ENCODE peak calls at places on chromosomes 16 and 17, in ten cellular contexts. P is stimulated activated CD4-positive, alpha-beta T cell treated with anti-CD3 and anti-CD28 coated beads, Interleukin-4, amount 100 ng/mL, for 1 hour; C is NCI-H524; K is stimulated activated CD8-positive, alpha-beta memory T cell treated with anti-CD3 and anti-CD28 coated beads, Interleukin-12 subunit alpha, Interleukin-12 subunit beta, amount 100 ng/mL, for 4 hours; D is ecto neural progenitor cell; O is activated CD4-positive, alpha-beta T cell treated with anti-CD3 and anti-CD28 coated beads, Interleukin-2, amount 50 U/mL, for 1 hour; V is ACHN; E is smooth muscle cell of the brain vasculature; X is NCI-H1092; B is K562. F is an unnamed sample.
A peak's percentile ranks its signal among the peaks of the same experiment; 100 is the strongest.

GRCh38 chr16:87050142-87050541 is 267.1 kb downstream of the C16orf95 start:
- DNase-seq in P (no peak), C (no peak), K (no peak), D (no peak), O (no peak), V (no peak), E (no peak), X (no peak), B (no peak), F (no peak)

GRCh38 chr16:86901483-86901882 is 323.1 kb downstream of the FOXL1 start:
- DNase-seq in P (no peak), C (no peak), K (no peak), D (no peak), O (no peak), V (no peak), E (no peak), X (no peak), B (no peak), F (no peak)

GRCh38 chr16:85652431-85653221 is 36.1 kb downstream of the GINS2 start:
- DNase-seq in P (no peak), C (peak; percentile 93), K (no peak), D (peak; percentile 84), O (no peak), V (peak; percentile 24), E (no peak), X (no peak), B (peak; percentile 84), F (no peak)

GRCh38 chr16:83206426-83206825 is 579.7 kb downstream of the CDH13 start:
- DNase-seq in P (no peak), C (no peak), K (no peak), D (no peak), O (no peak), V (no peak), E (no peak), X (no peak), B (no peak), F (no peak)

GRCh38 chr16:68094614-68094934 is 9.4 kb downstream of the NFATC3 start:
- DNase-seq in P (no peak), C (no peak), K (no peak), D (no peak), O (no peak), V (no peak), E (no peak), X (no peak), B (no peak), F (no peak)

GRCh38 chr16:23317266-23317661 is 15.2 kb downstream of the SCNN1B start:
- DNase-seq in P (no peak), C (no peak), K (no peak), D (no peak), O (no peak), V (no peak), E (no peak), X (peak; percentile 85), B (no peak), F (no peak)

GRCh38 chr16:81855552-81856153 is 76.6 kb downstream of the PLCG2 start:
- DNase-seq in P (no peak), C (no peak), K (no peak), D (no peak), O (no peak), V (no peak), E (no peak), X (no peak), B (no peak), F (no peak)

GRCh38 chr16:84607694-84608093 is 10.2 kb downstream of the COTL1 start:
- DNase-seq in P (no peak), C (no peak), K (no peak), D (no peak), O (no peak), V (no peak), E (no peak), X (no peak), B (no peak), F (no peak)

GRCh38 chr17:22507823-22508222 is 815.5 kb downstream of the KCNJ18 start:
- DNase-seq in P (no peak), C (no peak), K (no peak), D (peak; percentile 8), O (no peak), V (peak; percentile 42), E (no peak), X (no peak), B (no peak), F (no peak)

GRCh38 chr16:4064950-4065352 is 51.3 kb downstream of the ADCY9 start:
- DNase-seq in P (peak; percentile 13), C (no peak), K (no peak), D (no peak), O (peak; percentile 11), V (no peak), E (no peak), X (no peak), B (no peak), F (peak; percentile 16)

GRCh38 chr16:63289834-63290460 is 1253.7 kb upstream of the CDH8 start:
- DNase-seq in P (no peak), C (no peak), K (no peak), D (peak; percentile 62), O (no peak), V (peak; percentile 73), E (no peak), X (peak; percentile 9), B (peak; percentile 14), F (no peak)

GRCh38 chr16:17277981-17278381 is 192.8 kb downstream of the XYLT1 start:
- DNase-seq in P (peak; percentile 8), C (peak; percentile 10), K (no peak), D (no peak), O (no peak), V (no peak), E (no peak), X (no peak), B (no peak), F (no peak)

GRCh38 chr16:57998484-57998883 is 2.0 kb downstream of the ZNF319 start:
- DNase-seq in P (peak; percentile 43), C (no peak), K (peak; percentile 30), D (no peak), O (peak; percentile 43), V (no peak), E (no peak), X (no peak), B (no peak), F (peak; percentile 33)

GRCh38 chr16:66908762-66909559 is 9.7 kb downstream of the CDH16 start:
- DNase-seq in P (no peak), C (no peak), K (no peak), D (no peak), O (no peak), V (no peak), E (no peak), X (no peak), B (no peak), F (no peak)

GRCh38 chr17:69046130-69046807 is 14.5 kb downstream of the ABCA9 start:
- DNase-seq in P (no peak), C (no peak), K (no peak), D (no peak), O (no peak), V (no peak), E (no peak), X (no peak), B (no peak), F (no peak)

GRCh38 chr16:29894352-29894751 is 5.0 kb downstream of the SEZ6L2 start:
- DNase-seq in P (no peak), C (no peak), K (no peak), D (no peak), O (no peak), V (no peak), E (no peak), X (no peak), B (no peak), F (no peak)

GRCh38 chr17:52170963-52171572 is 12.6 kb upstream of the CA10 start:
- DNase-seq in P (no peak), C (peak; percentile 39), K (no peak), D (peak; percentile 54), O (no peak), V (peak; percentile 52), E (no peak), X (peak; percentile 34), B (no peak), F (no peak)

GRCh38 chr17:64387545-64388171 is 3.0 kb downstream of the PECAM1 start:
- DNase-seq in P (no peak), C (no peak), K (no peak), D (no peak), O (no peak), V (no peak), E (no peak), X (no peak), B (peak; percentile 33), F (no peak)

GRCh38 chr17:66580178-66580577 is 254.7 kb upstream of the CACNG5 start:
- DNase-seq in P (no peak), C (no peak), K (no peak), D (peak; percentile 70), O (no peak), V (peak; percentile 55), E (no peak), X (no peak), B (no peak), F (no peak)

F was measured in stimulated activated naive CD4-positive, alpha-beta T cell treated with Interleukin-2 at 50 U/mL for 16 hours.